ENCODE peak calls at places on chromosomes 13 and 19, in six cellular contexts. Y, C, T, H, X and V are unnamed samples.

GRCh38 chr19:801030-801860 is 4.0 kb downstream of the PTBP1 start:
- DNase-seq in Y (no peak), C (peak), T (peak), H (peak), X (peak), V (no peak)

GRCh38 chr13:85093808-85094207 is 705.4 kb downstream of the SLITRK6 start:
- DNase-seq in Y (no peak), C (peak), T (no peak), H (no peak), X (no peak), V (no peak)

GRCh38 chr19:46372901-46373572 is 26.1 kb downstream of the PPP5C start:
- DNase-seq in Y (no peak), C (no peak), T (no peak), H (peak), X (no peak), V (peak)

GRCh38 chr19:12965017-12965811 is 4.2 kb upstream of the DAND5 start:
- DNase-seq in Y (peak), C (peak), T (peak), H (peak), X (peak), V (peak)

GRCh38 chr13:101545521-101545920 is 93.0 kb downstream of the ITGBL1 start:
- DNase-seq in Y (no peak), C (no peak), T (no peak), H (no peak), X (no peak), V (no peak)

GRCh38 chr19:49807174-49807830 is 5.8 kb downstream of the FUZ start:
- DNase-seq in Y (no peak), C (no peak), T (no peak), H (peak), X (no peak), V (no peak)

GRCh38 chr19:15466851-15467733 is 2.7 kb upstream of the RASAL3 start:
- DNase-seq in Y (peak), C (no peak), T (no peak), H (peak), X (no peak), V (no peak)

GRCh38 chr19:52603558-52604207 is 33.6 kb downstream of the ZNF701 start:
- DNase-seq in Y (no peak), C (no peak), T (no peak), H (no peak), X (no peak), V (no peak)

GRCh38 chr13:100075700-100076587 is 12.9 kb upstream of the PCCA start:
- DNase-seq in Y (no peak), C (no peak), T (no peak), H (no peak), X (no peak), V (no peak)

GRCh38 chr19:40570313-40571004 is 6.2 kb upstream of the SHKBP1 start:
- DNase-seq in Y (peak), C (peak), T (peak), H (peak), X (peak), V (peak)
- TF ChIP-seq CTCF in Y (no peak), C (no peak), T (no peak), H (peak), X (no peak), V (peak)

GRCh38 chr13:23868521-23868920 is 20.7 kb downstream of the MIPEP start:
- DNase-seq in Y (no peak), C (peak), T (no peak), H (no peak), X (no peak), V (no peak)
- H3K27ac ChIP-seq in Y (no peak), C (no peak), T (no peak), H (no peak), X (no peak), V (no peak)

GRCh38 chr19:4376245-4376990 is 23.9 kb downstream of the SH3GL1 start:
- DNase-seq in Y (no peak), C (peak), T (no peak), H (no peak), X (peak), V (no peak)
- H3K4me3 ChIP-seq in Y (no peak), C (no peak), T (no peak), H (no peak), X (no peak), V (no peak)

DNA sequence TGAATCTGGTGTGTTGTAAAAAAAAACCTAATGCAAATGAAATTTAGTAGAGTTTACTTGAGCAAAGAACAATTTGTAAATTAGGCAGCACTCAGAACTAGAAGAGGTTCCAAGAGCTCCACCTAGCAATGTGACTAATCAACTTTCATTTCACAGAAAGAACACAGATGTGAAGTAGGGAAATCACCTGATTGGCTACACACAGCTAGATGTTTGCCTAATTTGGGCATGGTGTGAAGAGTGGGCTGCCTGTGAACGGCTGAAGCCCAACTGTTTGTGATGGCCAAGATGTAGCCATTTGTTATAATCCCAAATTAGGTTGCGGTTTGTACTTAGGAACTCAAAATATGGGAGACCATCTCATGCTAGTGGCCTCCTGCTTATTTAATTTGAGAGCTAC is 724.4 kb upstream of the SLITRK5 start:
- DNase-seq in Y (peak), C (no peak), T (no peak), H (no peak), X (no peak), V (no peak)
- TF ChIP-seq CTCF in Y (no peak), C (no peak), T (no peak), H (no peak), X (no peak), V (no peak)

DNA sequence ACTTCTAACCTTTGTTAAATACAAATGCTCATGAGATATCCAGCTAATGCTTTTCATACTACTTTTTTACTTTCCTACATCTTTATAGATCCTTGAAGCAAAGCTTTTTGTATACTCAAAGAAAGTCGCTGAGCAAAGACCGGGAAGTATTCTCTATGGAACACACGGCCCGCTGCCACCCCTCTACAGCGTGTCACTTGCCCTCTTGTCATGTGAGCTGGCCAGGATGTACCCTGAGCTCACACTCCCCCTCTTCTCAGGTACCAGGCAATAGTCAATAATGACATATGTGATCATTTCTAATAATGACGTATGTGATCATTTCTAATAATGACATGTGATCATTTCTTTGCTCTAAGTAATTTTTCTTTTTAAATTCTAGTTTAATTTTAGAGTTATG is 112.9 kb downstream of the ZAR1L start:
- DNase-seq in Y (no peak), C (no peak), T (no peak), H (no peak), X (no peak), V (no peak)
- H3K27ac ChIP-seq in Y (no peak), C (no peak), T (no peak), H (no peak), X (peak), V (no peak)

GRCh38 chr13:41058229-41059070 is 2.9 kb upstream of the WBP4 start:
- DNase-seq in Y (no peak), C (peak), T (no peak), H (no peak), X (no peak), V (no peak)
- H3K4me3 ChIP-seq in Y (peak), C (peak), T (peak), H (peak), X (peak), V (no peak)